ENCODE peak calls at places on chromosomes 11 and 22, in four cellular contexts. D is coronary artery, T is psoas muscle, J is activated B cell treated with CpG ODN at 0.5 μM for 24 hours. M is an unnamed sample.

GRCh38 chr11:110855246-110855645 is 143.0 kb upstream of the ARHGAP20 start:
- DNase-seq in D (no peak), T (no peak), J (no peak), M (no peak)

GRCh38 chr22:48711031-48711431 is 1116.6 kb downstream of the BRD1 start:
- DNase-seq in D (no peak), T (no peak), J (no peak), M (no peak)

GRCh38 chr11:65817815-65818680 is 15.7 kb upstream of the SNX32 start:
- DNase-seq in D (peak), T (peak), J (peak), M (peak)

GRCh38 chr11:47152953-47153950 is 23.4 kb downstream of the ARFGAP2 start:
- DNase-seq in D (no peak), T (peak), J (peak), M (peak)

GRCh38 chr22:27851974-27852713 is 50.6 kb upstream of the MN1 start:
- DNase-seq in D (no peak), T (no peak), J (no peak), M (peak)

GRCh38 chr11:66192181-66192888 is 76.1 kb upstream of the RAB1B start:
- DNase-seq in D (no peak), T (no peak), J (no peak), M (no peak)

GRCh38 chr11:69048056-69048717 is 545 bp upstream of the TPCN2 start:
- DNase-seq in D (no peak), T (no peak), J (no peak), M (no peak)

GRCh38 chr11:120807414-120808150 is 216.3 kb upstream of the TBCEL start:
- DNase-seq in D (no peak), T (no peak), J (no peak), M (peak)

GRCh38 chr11:47248664-47249377 is at the start of gene ACP2:
- DNase-seq in D (peak), T (peak), J (peak), M (peak)

GRCh38 chr11:73468590-73469161 is 92.5 kb downstream of the RELT start:
- DNase-seq in D (no peak), T (no peak), J (no peak), M (no peak)

GRCh38 chr11:129861702-129862107 is 33.7 kb downstream of the NFRKB start:
- DNase-seq in D (peak), T (no peak), J (no peak), M (peak)

GRCh38 chr11:66877585-66877984 is 20.7 kb downstream of the LRFN4 start:
- DNase-seq in D (no peak), T (no peak), J (no peak), M (no peak)

GRCh38 chr11:126915430-126915829 is 85.1 kb downstream of the KIRREL3 start:
- DNase-seq in D (no peak), T (no peak), J (no peak), M (no peak)

GRCh38 chr11:130585545-130585944 is 137.1 kb downstream of the ADAMTS15 start:
- DNase-seq in D (peak), T (no peak), J (no peak), M (peak)

GRCh38 chr11:130133716-130134115 is 25.9 kb upstream of the ST14 start:
- DNase-seq in D (no peak), T (no peak), J (no peak), M (no peak)

GRCh38 chr11:72639475-72640375 is 34.5 kb downstream of the PDE2A start:
- DNase-seq in D (no peak), T (peak), J (no peak), M (no peak)

GRCh38 chr22:46675938-46676337 is 55.8 kb downstream of the GRAMD4 start:
- DNase-seq in D (no peak), T (no peak), J (no peak), M (no peak)

GRCh38 chr22:29475550-29475949 is 4.5 kb upstream of the NEFH start:
- DNase-seq in D (no peak), T (no peak), J (peak), M (no peak)

GRCh38 chr11:6721343-6721742 is 38.2 kb upstream of the MRPL17 start:
- DNase-seq in D (no peak), T (no peak), J (no peak), M (no peak)

GRCh38 chr11:46504817-46505613 is 88.8 kb downstream of the AMBRA1 start:
- DNase-seq in D (no peak), T (no peak), J (no peak), M (peak)

GRCh38 chr22:32644252-32645100 is 157.0 kb upstream of the TIMP3 start:
- DNase-seq in D (no peak), T (peak), J (no peak), M (no peak)

GRCh38 chr11:96112192-96113099 is 188.5 kb upstream of the MTMR2 start:
- DNase-seq in D (no peak), T (no peak), J (no peak), M (no peak)

GRCh38 chr22:48619721-48620120 is 1208.0 kb downstream of the BRD1 start:
- DNase-seq in D (no peak), T (no peak), J (no peak), M (no peak)

DNA sequence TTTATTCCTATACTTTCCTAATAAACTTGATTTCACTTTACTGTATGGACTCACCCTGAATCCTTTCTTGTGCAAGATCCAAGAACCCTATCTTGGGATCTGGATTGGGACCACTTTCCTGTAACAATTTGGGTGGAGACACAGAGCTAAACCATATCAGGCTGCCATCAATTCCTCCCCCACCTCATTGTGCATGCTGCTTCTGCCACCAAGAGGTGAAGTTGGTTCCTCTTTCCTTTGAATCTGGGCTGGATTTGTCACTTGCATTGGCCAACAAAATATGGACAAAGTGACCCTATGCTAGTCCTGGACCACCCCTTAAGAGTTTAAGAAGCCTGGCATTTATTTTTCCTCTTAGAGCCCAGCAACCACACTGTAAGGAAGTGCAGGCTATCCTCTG is 39.4 kb upstream of the CEP295 start:
- DNase-seq in D (no peak), T (no peak), J (no peak), M (no peak)
- TF ChIP-seq CTCF in D (no peak), T (peak), J (no peak), M (no peak)

DNA sequence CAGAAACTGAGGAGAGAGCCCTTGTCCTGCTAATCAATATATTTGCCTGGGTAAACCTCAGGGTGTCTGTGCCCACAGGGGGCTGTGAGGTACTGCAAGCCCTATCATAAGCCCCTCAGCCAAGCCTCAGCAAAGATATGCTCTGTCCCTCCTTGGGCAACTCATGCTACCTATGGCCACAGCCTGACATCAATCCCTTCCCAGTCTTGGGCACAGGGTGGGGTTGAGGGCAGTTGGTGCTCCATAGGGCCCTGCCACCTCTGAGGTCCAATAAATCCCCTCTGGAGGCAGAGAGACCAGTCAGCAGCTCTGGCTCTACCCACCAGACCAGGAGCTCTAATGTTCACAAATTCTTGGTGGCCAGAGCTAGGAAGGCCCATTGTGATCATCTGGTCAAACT is 23.8 kb downstream of the TPBGL start:
- DNase-seq in D (peak), T (peak), J (no peak), M (no peak)
- TF ChIP-seq CTCF in D (no peak), T (no peak), J (no peak), M (no peak)

GRCh38 chr11:109425554-109425953 is 3.6 kb downstream of the C11orf87 start:
- DNase-seq in D (no peak), T (no peak), J (no peak), M (peak)
- TF ChIP-seq CTCF in D (no peak), T (no peak), J (no peak), M (peak)

DNA sequence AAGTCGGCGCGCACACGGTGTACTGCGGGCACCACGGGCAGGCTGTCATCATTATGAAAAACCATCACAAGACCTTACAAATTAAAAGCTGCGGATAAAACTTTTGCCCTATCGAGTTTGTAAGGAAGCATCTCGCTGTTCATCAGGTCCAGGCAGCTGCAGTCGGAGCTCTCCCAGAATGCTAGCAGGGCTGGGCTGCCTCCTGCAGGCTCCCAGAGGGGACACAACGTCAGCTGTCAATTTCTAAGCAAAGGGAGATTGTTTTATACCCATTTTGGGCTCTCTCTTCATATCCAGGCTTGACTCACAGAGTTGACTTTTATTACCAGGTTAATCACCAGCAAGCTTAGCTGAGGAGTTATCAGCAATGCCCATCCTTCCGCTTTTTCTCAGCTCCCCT is 375.1 kb downstream of the OPCML start:
- DNase-seq in D (no peak), T (no peak), J (no peak), M (no peak)
- TF ChIP-seq CTCF in D (no peak), T (no peak), J (no peak), M (no peak)

DNA sequence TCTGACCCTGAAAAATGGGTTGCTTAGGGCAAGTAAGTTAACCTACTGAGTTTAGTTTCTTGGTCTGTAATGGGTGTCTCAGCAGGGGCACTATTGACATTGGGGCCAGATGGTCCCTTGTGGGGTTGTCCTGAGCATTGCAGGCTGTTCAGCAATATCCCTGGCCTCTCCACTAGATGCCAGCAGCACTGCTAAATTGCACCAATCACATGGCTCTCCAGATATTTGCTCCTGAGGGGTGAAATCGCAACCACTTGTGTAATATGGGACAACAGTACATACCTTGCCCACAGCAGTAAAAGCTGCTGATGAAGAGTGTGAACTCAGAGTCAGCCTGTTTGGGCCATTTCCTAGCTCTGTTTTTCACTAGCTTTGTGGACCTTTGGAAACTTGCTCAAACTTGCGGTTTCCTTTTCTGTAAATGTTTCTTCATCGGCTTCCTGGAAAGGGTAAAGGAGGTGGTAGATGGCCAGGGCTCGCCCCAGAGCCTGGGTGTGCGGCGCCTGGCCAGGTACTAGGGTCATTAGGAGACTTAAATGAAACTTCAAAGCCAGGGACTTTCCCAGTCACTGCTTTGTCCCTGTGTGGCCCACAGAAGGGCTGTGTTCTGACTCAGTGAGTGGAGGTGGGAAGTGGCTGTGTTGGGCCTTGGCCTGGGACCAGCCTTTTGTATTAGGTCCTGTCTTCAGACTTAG is 13.0 kb downstream of the NCF4 start:
- DNase-seq in D (peak), T (no peak), J (no peak), M (peak)
- TF ChIP-seq CTCF in D (no peak), T (no peak), J (no peak), M (peak)

DNA sequence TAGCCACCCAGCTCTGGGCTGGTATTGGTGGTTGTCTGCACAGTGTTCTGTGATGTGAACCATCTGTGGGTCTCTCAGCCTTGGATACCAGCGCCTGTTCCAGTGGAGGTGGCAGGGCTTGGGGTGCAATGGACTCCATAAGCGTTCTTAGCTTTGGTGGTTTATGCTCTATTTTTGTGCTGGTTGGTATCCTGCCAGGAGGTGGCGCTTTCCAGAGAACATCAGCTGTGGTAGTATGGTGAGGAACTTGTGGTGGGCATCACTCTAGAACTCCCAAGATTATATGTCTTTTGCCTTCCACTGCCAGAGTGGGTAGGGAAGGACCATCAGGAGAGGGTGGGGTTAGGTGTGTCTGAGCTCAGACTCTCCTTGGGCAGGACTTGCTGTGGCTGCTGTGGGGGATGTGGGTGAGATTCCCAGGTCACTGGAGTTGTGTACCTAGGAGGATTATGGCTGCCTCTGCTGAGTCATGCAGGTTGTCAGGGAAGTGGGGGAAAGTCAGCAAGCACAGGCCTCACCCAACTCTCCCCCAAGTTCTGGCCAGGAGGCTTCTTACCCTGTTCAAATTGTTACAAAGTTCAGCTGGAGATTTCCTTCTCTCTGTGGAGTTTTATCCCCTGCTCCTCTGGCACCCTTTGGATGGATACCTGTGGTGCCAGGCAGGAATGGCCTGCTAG is 47.2 kb downstream of the MRGPRX2 start:
- DNase-seq in D (no peak), T (no peak), J (no peak), M (no peak)
- TF ChIP-seq CTCF in D (no peak), T (no peak), J (no peak), M (no peak)

DNA sequence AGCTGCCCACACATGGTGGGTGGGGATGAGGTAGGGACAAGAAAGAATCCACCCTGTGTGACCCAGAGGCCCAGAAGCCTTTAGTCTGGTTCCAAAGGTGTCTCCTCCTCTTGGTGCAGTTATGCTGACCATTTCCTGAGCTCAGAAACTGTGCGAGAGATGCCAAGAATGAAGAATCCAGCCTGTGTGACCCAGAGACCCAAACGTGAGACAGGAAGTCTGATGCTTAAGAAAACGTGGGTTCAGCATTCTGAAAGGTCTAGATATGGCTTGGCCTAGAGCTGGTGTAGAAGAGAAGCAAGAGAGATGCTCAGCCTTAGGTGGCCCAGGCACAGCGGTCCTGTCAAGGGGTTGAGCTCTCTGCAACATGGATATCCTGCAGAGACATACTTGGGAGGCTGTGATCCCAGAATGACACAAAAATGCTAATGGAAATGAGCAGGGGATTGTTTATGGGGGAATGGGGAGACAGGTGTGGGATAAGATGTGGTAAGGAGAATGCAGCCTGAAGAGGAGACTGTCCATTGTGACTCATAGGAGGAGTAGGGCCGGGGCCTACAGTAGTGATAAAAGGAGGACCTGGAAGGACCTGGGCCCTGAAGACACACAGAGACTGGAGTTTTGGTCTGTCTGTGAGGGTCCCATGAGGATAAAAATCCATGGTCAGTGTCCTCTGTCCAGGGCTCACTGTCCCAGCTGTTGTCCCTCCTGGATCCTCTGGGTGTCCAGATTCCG is 79.0 kb downstream of the ZNF280B start:
- DNase-seq in D (no peak), T (no peak), J (no peak), M (no peak)
- TF ChIP-seq CTCF in D (no peak), T (no peak), J (no peak), M (no peak)

DNA sequence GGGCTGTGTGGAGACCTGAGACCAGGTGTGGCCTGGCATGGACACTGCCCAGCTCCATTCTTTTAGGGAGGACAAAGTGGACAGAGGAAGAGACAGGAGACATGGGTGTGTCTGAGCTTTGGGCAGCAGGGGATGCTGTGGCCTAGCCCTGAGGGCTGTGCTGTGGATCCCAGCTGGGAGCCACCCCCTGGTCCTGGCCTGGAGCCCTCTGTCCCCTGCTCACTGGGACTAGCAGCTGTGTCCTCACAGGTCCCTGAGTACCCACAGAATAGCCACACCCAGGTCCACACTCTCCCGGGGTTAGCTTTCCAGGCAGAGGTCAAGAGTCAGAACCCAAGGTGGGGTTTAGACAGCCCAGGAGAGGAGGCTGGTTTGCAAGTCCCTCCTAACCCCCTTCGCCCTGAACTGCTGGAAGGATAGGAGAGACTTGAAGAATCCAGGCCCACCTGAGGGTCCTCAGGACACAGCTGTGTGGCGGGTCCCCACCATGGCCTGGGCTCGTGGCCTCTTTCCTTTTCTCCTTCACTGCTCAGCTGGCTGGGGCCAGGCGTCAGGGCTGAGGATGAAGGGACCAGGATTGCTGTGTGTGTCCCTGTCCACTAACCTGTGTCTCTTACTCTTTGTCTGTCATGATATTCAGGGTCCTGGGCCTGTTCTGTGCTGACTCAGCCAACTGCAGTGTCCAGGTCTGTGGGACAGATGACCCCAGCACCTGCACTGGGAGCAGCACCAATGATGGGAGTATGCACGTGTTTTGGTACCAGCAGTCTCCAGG is 78.5 kb upstream of the VPREB1 start:
- DNase-seq in D (no peak), T (no peak), J (no peak), M (no peak)
- TF ChIP-seq CTCF in D (no peak), T (no peak), J (no peak), M (no peak)

DNA sequence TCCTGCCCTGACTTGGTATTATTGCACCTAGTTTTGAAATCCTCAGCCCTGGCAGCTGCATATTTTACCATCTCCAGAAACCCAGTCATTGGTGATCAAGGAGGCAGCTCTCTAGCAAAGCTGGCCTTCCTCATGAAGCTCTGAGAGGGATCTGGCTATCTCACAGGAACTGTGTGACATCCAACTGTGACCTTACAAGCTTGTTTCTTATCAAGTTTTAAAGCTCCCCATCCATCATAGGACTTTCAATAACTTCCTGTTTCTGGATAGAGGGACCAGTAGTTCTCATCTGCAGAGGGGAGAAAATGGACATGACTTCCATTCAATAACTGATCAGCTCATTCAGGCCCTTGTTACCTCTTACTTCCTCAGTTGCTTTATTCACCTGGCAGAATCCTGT is 18.2 kb downstream of the CALCA start:
- DNase-seq in D (no peak), T (no peak), J (no peak), M (no peak)
- TF ChIP-seq CTCF in D (no peak), T (no peak), J (no peak), M (no peak)

GRCh38 chr11:11209967-11210366 is 143.1 kb downstream of the CSNK2A3 start:
- DNase-seq in D (no peak), T (no peak), J (no peak), M (no peak)

GRCh38 chr11:11211186-11211585 is 141.9 kb downstream of the CSNK2A3 start:
- DNase-seq in D (no peak), T (no peak), J (no peak), M (no peak)

GRCh38 chr11:11208994-11209393 is 144.1 kb downstream of the CSNK2A3 start:
- DNase-seq in D (no peak), T (no peak), J (no peak), M (no peak)

GRCh38 chr11:11206457-11206856 is 146.6 kb downstream of the CSNK2A3 start:
- DNase-seq in D (no peak), T (no peak), J (no peak), M (no peak)

DNA sequence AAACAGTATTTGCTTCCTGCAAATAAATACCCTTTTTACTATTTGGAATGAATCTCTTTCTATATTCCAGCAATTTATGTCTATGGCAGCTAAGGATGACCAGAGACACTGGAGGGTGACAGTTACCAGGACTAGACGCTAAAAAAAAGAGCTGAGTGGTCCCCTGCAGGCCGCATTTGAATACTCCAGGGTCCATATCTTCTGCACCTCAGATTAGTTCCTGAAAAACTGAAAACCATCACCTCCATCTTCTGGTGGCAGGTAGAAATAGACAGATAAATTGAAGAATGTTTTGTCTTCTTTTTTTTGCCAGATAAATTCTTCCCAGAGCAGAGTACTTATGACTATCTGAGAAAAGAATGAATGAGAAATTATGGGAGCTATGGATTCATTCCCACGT is 145.6 kb downstream of the CSNK2A3 start:
- DNase-seq in D (no peak), T (no peak), J (no peak), M (no peak)
- TF ChIP-seq CTCF in D (no peak), T (no peak), J (no peak), M (no peak)